ENCODE peak calls at places on chromosome 9, in four cellular contexts. B is left ventricle myocardium inferior, F is Panc1, S is AG04450. G is an unnamed sample.

GRCh38 chr9:13145340-13145739 is 134.2 kb downstream of the MPDZ start:
- DNase-seq in B (no peak), F (no peak), S (no peak), G (no peak)

GRCh38 chr9:8651126-8651525 is 851.5 kb upstream of the DMAC1 start:
- DNase-seq in B (no peak), S (no peak), F (no peak), G (no peak)

GRCh38 chr9:97985058-97985861 is 2.1 kb downstream of the ANP32B start:
- DNase-seq in F (no peak), S (no peak), B (no peak), G (no peak)

GRCh38 chr9:33287087-33287490 is 3.2 kb upstream of the NFX1 start:
- DNase-seq in F (no peak), S (peak; percentile 55), B (no peak), G (no peak)

GRCh38 chr9:28332648-28333047 is 759.4 kb upstream of the C9orf72 start:
- DNase-seq in F (no peak), B (no peak), S (no peak), G (no peak)

GRCh38 chr9:79610019-79610760 is 38.4 kb downstream of the TLE4 start:
- DNase-seq in S (no peak), B (no peak), F (no peak), G (no peak)

GRCh38 chr9:95852059-95853032 is 23.1 kb upstream of the ERCC6L2 start:
- DNase-seq in F (no peak), S (peak; percentile 15), B (no peak), G (no peak)

GRCh38 chr9:83270116-83270515 is 207.2 kb upstream of the RASEF start:
- DNase-seq in F (no peak), B (no peak), S (no peak), G (no peak)

GRCh38 chr9:88652876-88653275 is 117.9 kb downstream of the NXNL2 start:
- DNase-seq in S (no peak), F (no peak), B (no peak), G (no peak)

GRCh38 chr9:82148849-82149544 is 160.4 kb downstream of the SPATA31D1 start:
- DNase-seq in B (no peak), F (no peak), S (peak; percentile 36), G (no peak)

DNA sequence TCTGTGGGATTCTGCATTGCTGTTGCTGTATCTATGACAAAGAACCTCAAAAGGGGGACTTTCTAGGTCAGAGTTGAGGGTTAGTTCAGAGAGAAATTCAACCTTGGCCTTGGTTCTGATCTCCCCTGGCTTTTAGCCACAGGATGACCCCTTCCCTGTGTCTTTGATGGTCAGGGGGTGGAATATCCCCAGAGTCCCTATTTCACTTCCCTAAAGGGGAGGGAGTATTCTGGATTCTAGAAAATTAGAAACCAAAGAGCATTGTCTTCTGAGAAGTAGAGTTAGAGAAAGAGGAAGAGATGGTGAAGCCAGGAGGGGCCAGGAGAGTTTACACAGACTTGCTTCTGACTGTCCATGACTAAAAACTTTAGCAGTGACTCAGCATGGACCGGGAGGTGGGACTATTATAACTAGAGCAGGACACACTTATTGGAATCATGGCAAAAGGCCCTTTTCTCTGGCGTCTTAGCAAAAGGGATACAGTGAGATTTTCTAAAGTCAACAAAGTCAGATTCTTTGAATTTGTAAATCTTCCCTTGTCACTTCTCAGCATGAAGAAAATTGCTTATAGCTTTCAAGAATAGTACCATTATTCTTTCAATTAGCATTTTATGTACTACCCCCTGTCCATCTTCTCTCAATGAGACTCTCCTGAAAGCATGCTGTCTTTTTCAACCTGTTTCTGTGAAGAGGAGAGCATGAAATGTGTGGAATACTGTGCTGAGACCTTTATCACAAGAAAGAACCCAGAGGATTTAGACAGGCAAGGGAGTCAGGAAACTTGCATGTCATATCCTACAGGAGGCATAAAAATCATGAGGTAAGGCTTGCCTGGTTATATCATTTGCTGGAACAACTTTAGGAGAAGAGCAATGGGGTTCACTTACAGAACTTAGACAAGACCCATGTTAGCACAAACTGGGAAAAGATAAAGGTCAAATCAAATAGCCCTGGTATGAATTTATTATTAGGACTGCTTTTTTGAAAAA is 56.5 kb upstream of the LPAR1 start:
- DNase-seq in B (no peak), S (peak; percentile 44), F (no peak), G (peak; percentile 28)
- H3K27ac ChIP-seq in B (peak overlapping the region; percentile 58), S (peak overlapping the region; percentile 84), F (no peak overlapping the region), G (no peak overlapping the region)

GRCh38 chr9:89974582-89974981 is 369.8 kb downstream of the GADD45G start:
- DNase-seq in F (no peak), S (no peak), B (no peak), G (no peak)

GRCh38 chr9:89975024-89975423 is 370.2 kb downstream of the GADD45G start:
- DNase-seq in S (no peak), F (no peak), B (no peak), G (no peak)

GRCh38 chr9:89975586-89975985 is 370.8 kb downstream of the GADD45G start:
- DNase-seq in S (no peak), B (no peak), F (no peak), G (no peak)

GRCh38 chr9:89982016-89982415 is 377.2 kb downstream of the GADD45G start:
- DNase-seq in F (no peak), S (no peak), B (no peak), G (no peak)

DNA sequence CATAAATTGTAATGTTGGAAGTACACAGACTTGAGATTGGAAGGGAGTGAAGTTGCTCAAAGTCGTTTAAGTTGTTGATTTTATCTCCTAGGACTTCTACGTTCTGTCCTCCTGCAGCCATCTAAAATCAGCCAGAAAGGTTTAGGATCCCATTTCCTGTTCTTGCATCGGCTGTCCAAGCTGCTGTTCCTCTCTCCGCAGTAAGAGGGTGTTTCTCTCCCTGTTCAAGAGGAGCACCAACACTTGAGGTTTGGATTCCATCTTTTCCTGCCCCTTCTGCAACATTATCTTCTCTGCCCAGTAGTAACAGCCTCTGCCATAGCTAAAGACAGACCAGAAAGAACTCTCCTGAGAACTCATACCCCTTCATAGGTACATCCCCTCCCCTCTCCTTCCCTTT is 373.4 kb downstream of the GADD45G start:
- DNase-seq in F (no peak), B (no peak), S (no peak), G (no peak)
- TF ChIP-seq CTCF in F (peak; percentile 23), B (peak; percentile 59), S (peak; percentile 50), G (peak; percentile 46)

DNA sequence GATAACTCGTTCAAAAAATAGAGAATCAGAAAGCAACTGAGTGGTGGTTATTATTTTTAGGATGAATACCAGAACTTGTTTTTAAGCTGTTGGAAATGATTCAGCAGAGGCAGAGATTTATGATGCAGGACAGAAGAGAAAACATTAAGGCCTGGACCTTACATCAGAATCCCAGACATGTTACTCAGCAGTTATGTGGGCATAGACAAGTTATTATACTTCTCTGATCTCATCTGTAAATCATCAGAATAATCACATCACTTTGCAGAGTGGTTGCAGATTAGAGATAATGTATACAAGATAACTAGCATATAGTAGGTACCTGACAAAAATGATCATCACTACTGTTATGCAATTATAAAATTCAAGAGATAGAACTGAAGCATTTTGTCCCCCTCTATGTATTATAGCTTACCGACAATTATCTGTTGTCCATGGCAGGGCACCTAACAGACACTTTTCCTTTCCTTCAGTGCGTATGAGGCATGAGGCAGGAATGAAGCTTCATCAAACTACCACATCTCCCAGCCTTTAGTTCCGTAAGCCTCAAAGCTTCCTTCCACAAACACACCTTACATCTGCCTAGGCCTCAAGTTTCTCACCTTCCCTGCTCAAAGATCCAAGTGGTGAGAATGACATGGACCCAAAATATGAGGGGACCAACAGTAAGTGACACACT is 165.9 kb downstream of the DENND1A start:
- DNase-seq in S (no peak), B (no peak), F (no peak), G (no peak)
- H3K27ac ChIP-seq in S (no peak overlapping the region), B (no peak overlapping the region), F (no peak overlapping the region), G (no peak overlapping the region)

GRCh38 chr9:34647651-34648050 is 1.2 kb downstream of the GALT start:
- DNase-seq in B (no peak), S (no peak), F (no peak), G (no peak)

GRCh38 chr9:34644766-34645314 is 1.6 kb upstream of the GALT start:
- DNase-seq in F (no peak), B (no peak), S (no peak), G (no peak)

GRCh38 chr9:34648673-34649072 is 2.2 kb downstream of the GALT start:
- DNase-seq in S (no peak), B (no peak), F (no peak), G (no peak)

GRCh38 chr9:34647084-34647403 is 569 bp downstream of the GALT start:
- DNase-seq in F (no peak), B (no peak), S (no peak), G (no peak)

DNA sequence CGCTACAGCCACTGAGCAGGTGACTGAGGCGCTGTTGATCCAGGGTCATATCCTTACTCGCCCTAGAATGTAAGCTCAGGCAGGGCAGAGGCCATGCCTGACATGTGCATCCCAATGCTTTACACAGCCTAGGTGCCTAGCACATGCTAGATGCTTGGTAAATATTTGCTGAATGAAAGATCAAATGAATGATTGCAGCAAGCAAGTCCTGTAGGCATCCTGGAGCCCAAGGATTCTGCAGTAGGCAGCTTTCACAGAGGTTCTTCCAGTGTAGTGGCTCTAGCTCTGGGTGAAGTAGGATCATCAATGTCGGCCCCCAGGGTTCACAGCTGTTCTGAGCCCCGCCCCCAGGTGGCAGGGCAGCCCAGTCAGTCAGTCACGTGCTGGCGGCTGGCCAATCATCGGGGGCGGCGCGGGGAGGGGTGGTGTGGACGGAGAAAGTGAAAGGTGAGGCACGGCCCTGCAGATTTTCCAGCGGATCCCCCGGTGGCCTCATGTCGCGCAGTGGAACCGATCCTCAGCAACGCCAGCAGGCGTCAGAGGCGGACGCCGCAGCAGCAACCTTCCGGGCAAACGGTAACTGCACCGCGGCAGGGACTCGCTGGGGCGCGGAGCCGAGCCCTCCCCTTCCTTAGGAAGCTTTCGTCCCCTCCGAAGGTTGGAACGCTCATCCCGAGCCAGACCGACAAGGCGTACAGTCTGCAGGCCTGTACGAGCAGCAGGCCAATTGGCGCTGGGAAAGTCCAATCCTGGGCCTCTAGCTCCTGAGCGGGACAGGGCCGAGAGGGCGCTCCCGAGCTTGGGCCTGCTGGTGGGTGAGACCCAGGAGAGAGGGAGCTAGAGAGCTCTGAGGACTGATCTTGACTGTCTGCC is at the start of gene GALT:
- DNase-seq in F (peak; percentile 30), B (peak; percentile 96), S (peak; percentile 45), G (peak; percentile 89)
- TF ChIP-seq CTCF in F (no peak), B (peak; percentile 53), S (peak; percentile 68), G (peak; percentile 23)

GRCh38 chr9:120379611-120380010 is 200.4 kb downstream of the CDK5RAP2 start:
- DNase-seq in B (no peak), F (no peak), S (no peak), G (no peak)
- H3K27ac ChIP-seq in B (no peak overlapping the region), F (no peak overlapping the region), S (no peak overlapping the region), G (no peak overlapping the region)

GRCh38 chr9:10045598-10045997 is 567.2 kb downstream of the PTPRD start:
- DNase-seq in S (no peak), F (no peak), B (no peak), G (no peak)
- TF ChIP-seq CTCF in S (peak; percentile 56), F (no peak), B (peak; percentile 64), G (no peak)

GRCh38 chr9:121568541-121569265 is 69.1 kb upstream of the GGTA1 start:
- DNase-seq in F (no peak), S (no peak), B (peak; percentile 60), G (no peak)

GRCh38 chr9:121569266-121569648 is 69.6 kb upstream of the GGTA1 start:
- DNase-seq in S (no peak), B (no peak), F (no peak), G (no peak)

GRCh38 chr9:121566401-121567141 is 66.9 kb upstream of the GGTA1 start:
- DNase-seq in B (peak; percentile 58), S (no peak), F (no peak), G (peak; percentile 55)

GRCh38 chr9:121567142-121568100 is 67.8 kb upstream of the GGTA1 start:
- DNase-seq in F (no peak), S (no peak), B (peak; percentile 25), G (no peak)

GRCh38 chr9:121568101-121568460 is 68.4 kb upstream of the GGTA1 start:
- DNase-seq in F (no peak), S (no peak), B (peak; percentile 26), G (no peak)
- H3K27ac ChIP-seq in F (no peak overlapping the region), S (peak overlapping the region; percentile 80), B (peak overlapping the region; percentile 87), G (peak overlapping the region; percentile 76)

GRCh38 chr9:35193762-35194161 is 32.0 kb downstream of the UNC13B start:
- DNase-seq in S (no peak), B (no peak), F (no peak), G (no peak)
- TF ChIP-seq CTCF in S (no peak), B (peak; percentile 25), F (peak; percentile 37), G (no peak)

G was measured in thoracic aorta.